ENCODE peak calls at places on chromosome X, in six cellular contexts. One of them, this sample, is unnamed.

GRCh38 chrX:75781618-75782017 is 3.4 kb downstream of the MAGEE2 start:
- DNase-seq in GM23248: peak
- DNase-seq in keratinocyte: no peak
- DNase-seq in neural progenitor cell: peak
- DNase-seq in mammary epithelial cell: no peak
- DNase-seq in fibroblast of lung: no peak
- DNase-seq in this sample: no peak

GRCh38 chrX:105461013-105461412 is 240.5 kb upstream of the TEX13A start:
- DNase-seq in GM23248: no peak
- DNase-seq in keratinocyte: no peak
- DNase-seq in neural progenitor cell: no peak
- DNase-seq in mammary epithelial cell: peak
- DNase-seq in fibroblast of lung: peak
- DNase-seq in this sample: no peak

GRCh38 chrX:153735274-153735673 is 10.6 kb downstream of the ABCD1 start:
- DNase-seq in GM23248: peak
- DNase-seq in keratinocyte: no peak
- DNase-seq in neural progenitor cell: no peak
- DNase-seq in mammary epithelial cell: no peak
- DNase-seq in fibroblast of lung: peak
- DNase-seq in this sample: no peak

GRCh38 chrX:152451731-152451980 is 541 bp upstream of the GABRA3 start:
- DNase-seq in GM23248: no peak
- DNase-seq in keratinocyte: no peak
- DNase-seq in neural progenitor cell: no peak
- DNase-seq in mammary epithelial cell: no peak
- DNase-seq in fibroblast of lung: no peak
- DNase-seq in this sample: no peak

GRCh38 chrX:20595928-20596550 is 329.3 kb upstream of the RPS6KA3 start:
- DNase-seq in GM23248: peak
- DNase-seq in keratinocyte: no peak
- DNase-seq in neural progenitor cell: no peak
- DNase-seq in mammary epithelial cell: peak
- DNase-seq in fibroblast of lung: peak
- DNase-seq in this sample: no peak

GRCh38 chrX:46831620-46832327 is 5.1 kb upstream of the RP2 start:
- DNase-seq in GM23248: peak
- DNase-seq in keratinocyte: peak
- DNase-seq in neural progenitor cell: no peak
- DNase-seq in mammary epithelial cell: peak
- DNase-seq in fibroblast of lung: peak
- DNase-seq in this sample: no peak

GRCh38 chrX:20432746-20433374 is 166.2 kb upstream of the RPS6KA3 start:
- DNase-seq in GM23248: no peak
- DNase-seq in keratinocyte: no peak
- DNase-seq in neural progenitor cell: no peak
- DNase-seq in mammary epithelial cell: no peak
- DNase-seq in fibroblast of lung: no peak
- DNase-seq in this sample: no peak

GRCh38 chrX:38214551-38214950 is 6.1 kb downstream of the SRPX start:
- DNase-seq in GM23248: peak
- DNase-seq in keratinocyte: no peak
- DNase-seq in neural progenitor cell: no peak
- DNase-seq in mammary epithelial cell: peak
- DNase-seq in fibroblast of lung: peak
- DNase-seq in this sample: no peak

GRCh38 chrX:49993661-49994060 is 71.3 kb downstream of the CLCN5 start:
- DNase-seq in GM23248: no peak
- DNase-seq in keratinocyte: no peak
- DNase-seq in neural progenitor cell: no peak
- DNase-seq in mammary epithelial cell: no peak
- DNase-seq in fibroblast of lung: no peak
- DNase-seq in this sample: no peak

GRCh38 chrX:151175283-151176062 is 911 bp upstream of the GPR50 start:
- DNase-seq in GM23248: no peak
- DNase-seq in keratinocyte: no peak
- DNase-seq in neural progenitor cell: peak
- DNase-seq in mammary epithelial cell: no peak
- DNase-seq in fibroblast of lung: no peak
- DNase-seq in this sample: no peak

GRCh38 chrX:151176351-151176750 is at the start of gene GPR50:
- DNase-seq in GM23248: no peak
- DNase-seq in keratinocyte: no peak
- DNase-seq in neural progenitor cell: peak
- DNase-seq in mammary epithelial cell: no peak
- DNase-seq in fibroblast of lung: no peak
- DNase-seq in this sample: no peak

GRCh38 chrX:151177141-151178027 is 1.0 kb downstream of the GPR50 start:
- DNase-seq in GM23248: no peak
- DNase-seq in keratinocyte: no peak
- DNase-seq in neural progenitor cell: peak
- DNase-seq in mammary epithelial cell: no peak
- DNase-seq in fibroblast of lung: peak
- DNase-seq in this sample: no peak

GRCh38 chrX:151178746-151179145 is 2.4 kb downstream of the GPR50 start:
- DNase-seq in GM23248: no peak
- DNase-seq in keratinocyte: no peak
- DNase-seq in neural progenitor cell: peak
- DNase-seq in mammary epithelial cell: no peak
- DNase-seq in fibroblast of lung: no peak
- DNase-seq in this sample: no peak

GRCh38 chrX:151174581-151175282 is 1.7 kb upstream of the GPR50 start:
- DNase-seq in GM23248: no peak
- DNase-seq in keratinocyte: no peak
- DNase-seq in neural progenitor cell: peak
- DNase-seq in mammary epithelial cell: no peak
- DNase-seq in fibroblast of lung: no peak
- DNase-seq in this sample: no peak
- TF ChIP-seq EZH2 in GM23248: no peak
- TF ChIP-seq EZH2 in keratinocyte: no peak
- TF ChIP-seq EZH2 in neural progenitor cell: peak
- TF ChIP-seq EZH2 in mammary epithelial cell: no peak
- TF ChIP-seq EZH2 in fibroblast of lung: no peak
- TF ChIP-seq EZH2 in this sample: peak

DNA sequence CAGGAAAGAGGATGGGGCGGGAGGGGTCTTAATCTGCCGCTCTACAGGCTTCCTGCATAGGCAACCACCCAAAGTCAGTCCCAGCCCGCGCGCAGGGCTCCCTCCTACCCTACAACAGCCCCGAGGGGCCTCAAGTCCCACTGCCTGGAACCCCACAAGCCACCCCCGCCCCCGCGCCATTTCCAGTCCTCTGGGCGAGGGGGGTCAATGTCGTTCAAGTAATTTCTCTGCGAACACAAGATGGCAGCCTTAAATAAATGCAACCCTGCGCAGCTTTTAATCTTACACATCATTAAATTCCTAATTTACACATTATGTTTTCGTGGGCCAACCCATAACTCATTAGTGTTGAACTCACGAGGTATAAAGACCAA is 92.9 kb downstream of the BCOR start:
- DNase-seq in GM23248: no peak
- DNase-seq in keratinocyte: no peak
- DNase-seq in neural progenitor cell: peak
- DNase-seq in mammary epithelial cell: no peak
- DNase-seq in fibroblast of lung: no peak
- DNase-seq in this sample: no peak
- TF ChIP-seq EZH2 in GM23248: no peak
- TF ChIP-seq EZH2 in keratinocyte: no peak
- TF ChIP-seq EZH2 in neural progenitor cell: no peak
- TF ChIP-seq EZH2 in mammary epithelial cell: no peak
- TF ChIP-seq EZH2 in fibroblast of lung: no peak
- TF ChIP-seq EZH2 in this sample: no peak

GRCh38 chrX:48083212-48083611 is 11.8 kb upstream of the ZNF630 start:
- DNase-seq in GM23248: peak
- DNase-seq in keratinocyte: no peak
- DNase-seq in neural progenitor cell: peak
- DNase-seq in mammary epithelial cell: peak
- DNase-seq in fibroblast of lung: peak
- DNase-seq in this sample: peak
- TF ChIP-seq EZH2 in GM23248: no peak
- TF ChIP-seq EZH2 in keratinocyte: no peak
- TF ChIP-seq EZH2 in neural progenitor cell: no peak
- TF ChIP-seq EZH2 in mammary epithelial cell: no peak
- TF ChIP-seq EZH2 in fibroblast of lung: no peak
- TF ChIP-seq EZH2 in this sample: no peak

DNA sequence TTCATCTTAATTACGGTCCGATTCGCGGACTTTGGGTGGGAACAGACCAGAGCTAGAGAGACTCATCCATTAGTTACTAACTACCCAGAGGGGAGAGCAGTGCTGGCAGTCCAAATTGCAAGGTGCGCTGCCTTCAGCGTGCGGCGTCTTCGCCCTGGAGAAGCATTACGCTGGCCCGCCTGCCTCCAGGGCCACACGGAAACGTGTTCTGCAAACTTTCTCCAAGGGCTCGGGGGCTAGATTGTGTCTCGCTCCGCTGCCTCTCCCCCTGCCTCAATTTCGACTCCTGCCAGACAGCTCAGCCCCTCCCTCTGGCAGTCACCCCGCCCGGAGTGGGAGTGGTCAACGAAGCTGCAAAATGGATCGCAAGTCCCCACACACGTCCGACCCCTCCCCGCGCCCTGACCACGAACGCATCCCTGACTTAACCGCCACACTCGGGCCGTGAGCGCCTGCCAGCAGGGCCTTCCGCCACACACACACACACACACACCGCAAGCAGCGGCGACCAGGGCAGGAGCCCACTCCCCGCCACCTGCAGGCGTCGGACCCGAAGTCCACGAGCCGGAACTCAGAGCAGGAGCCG is 47.0 kb upstream of the NKAP start:
- DNase-seq in GM23248: no peak
- DNase-seq in keratinocyte: no peak
- DNase-seq in neural progenitor cell: peak
- DNase-seq in mammary epithelial cell: no peak
- DNase-seq in fibroblast of lung: no peak
- DNase-seq in this sample: no peak
- TF ChIP-seq EZH2 in GM23248: no peak
- TF ChIP-seq EZH2 in keratinocyte: no peak
- TF ChIP-seq EZH2 in neural progenitor cell: no peak
- TF ChIP-seq EZH2 in mammary epithelial cell: peak
- TF ChIP-seq EZH2 in fibroblast of lung: peak
- TF ChIP-seq EZH2 in this sample: no peak

GRCh38 chrX:2583194-2584162 is 82.7 kb upstream of the DHRSX start:
- DNase-seq in GM23248: no peak
- DNase-seq in keratinocyte: no peak
- DNase-seq in neural progenitor cell: peak
- DNase-seq in mammary epithelial cell: no peak
- DNase-seq in fibroblast of lung: no peak
- DNase-seq in this sample: no peak
- TF ChIP-seq EZH2 in GM23248: peak
- TF ChIP-seq EZH2 in keratinocyte: peak
- TF ChIP-seq EZH2 in neural progenitor cell: peak
- TF ChIP-seq EZH2 in mammary epithelial cell: peak
- TF ChIP-seq EZH2 in fibroblast of lung: no peak
- TF ChIP-seq EZH2 in this sample: peak

GRCh38 chrX:85996555-85996954 is 50.8 kb downstream of the CHM start:
- DNase-seq in GM23248: no peak
- DNase-seq in keratinocyte: no peak
- DNase-seq in neural progenitor cell: no peak
- DNase-seq in mammary epithelial cell: no peak
- DNase-seq in fibroblast of lung: no peak
- DNase-seq in this sample: peak
- TF ChIP-seq EZH2 in GM23248: no peak
- TF ChIP-seq EZH2 in keratinocyte: no peak
- TF ChIP-seq EZH2 in neural progenitor cell: no peak
- TF ChIP-seq EZH2 in mammary epithelial cell: no peak
- TF ChIP-seq EZH2 in fibroblast of lung: no peak
- TF ChIP-seq EZH2 in this sample: no peak

GRCh38 chrX:40008841-40009461 is 88.8 kb downstream of the BCOR start:
- DNase-seq in GM23248: peak
- DNase-seq in keratinocyte: no peak
- DNase-seq in neural progenitor cell: peak
- DNase-seq in mammary epithelial cell: no peak
- DNase-seq in fibroblast of lung: peak
- DNase-seq in this sample: peak
- TF ChIP-seq EZH2 in GM23248: no peak
- TF ChIP-seq EZH2 in keratinocyte: no peak
- TF ChIP-seq EZH2 in neural progenitor cell: no peak
- TF ChIP-seq EZH2 in mammary epithelial cell: no peak
- TF ChIP-seq EZH2 in fibroblast of lung: no peak
- TF ChIP-seq EZH2 in this sample: no peak